ENCODE peak calls at places on chromosomes 16 and 17, in nine cellular contexts. One of them, this sample, is unnamed.

GRCh38 chr17:58575511-58575910 is 61.1 kb upstream of the MTMR4 start:
- DNase-seq in NCI-H1417: no peak
- DNase-seq in NCI-H1048: no peak
- DNase-seq in activated CD4-positive, alpha-beta T cell treated with anti-CD3 and anti-CD28 coated beads for 1 hour: no peak
- DNase-seq in T-cell: no peak
- DNase-seq in Right ventricle myocardium superior: no peak
- DNase-seq in left cardiac atrium: no peak
- DNase-seq in substantia nigra: no peak
- DNase-seq in KBM-7: no peak
- DNase-seq in this sample: no peak

GRCh38 chr17:8163978-8164814 is 1.4 kb upstream of the VAMP2 start:
- DNase-seq in KBM-7: peak; percentile 93
- DNase-seq in Right ventricle myocardium superior: peak; percentile 90
- DNase-seq in substantia nigra: peak; percentile 53
- DNase-seq in NCI-H1048: no peak
- DNase-seq in T-cell: peak; percentile 74
- DNase-seq in left cardiac atrium: peak; percentile 87
- DNase-seq in activated CD4-positive, alpha-beta T cell treated with anti-CD3 and anti-CD28 coated beads for 1 hour: no peak
- DNase-seq in NCI-H1417: peak; percentile 26
- DNase-seq in this sample: peak; percentile 91

GRCh38 chr17:80264048-80264792 is 3.6 kb downstream of the RNF213 start:
- DNase-seq in left cardiac atrium: no peak
- DNase-seq in T-cell: peak; percentile 53
- DNase-seq in Right ventricle myocardium superior: no peak
- DNase-seq in activated CD4-positive, alpha-beta T cell treated with anti-CD3 and anti-CD28 coated beads for 1 hour: no peak
- DNase-seq in KBM-7: peak; percentile 59
- DNase-seq in NCI-H1048: no peak
- DNase-seq in NCI-H1417: no peak
- DNase-seq in substantia nigra: no peak
- DNase-seq in this sample: no peak

GRCh38 chr16:50114357-50115129 is 38.6 kb upstream of the TENT4B start:
- DNase-seq in Right ventricle myocardium superior: no peak
- DNase-seq in substantia nigra: no peak
- DNase-seq in left cardiac atrium: no peak
- DNase-seq in T-cell: no peak
- DNase-seq in NCI-H1417: no peak
- DNase-seq in KBM-7: no peak
- DNase-seq in NCI-H1048: no peak
- DNase-seq in activated CD4-positive, alpha-beta T cell treated with anti-CD3 and anti-CD28 coated beads for 1 hour: no peak
- DNase-seq in this sample: no peak

GRCh38 chr17:35666967-35667552 is 64.4 kb upstream of the RASL10B start:
- DNase-seq in NCI-H1048: no peak
- DNase-seq in left cardiac atrium: no peak
- DNase-seq in substantia nigra: no peak
- DNase-seq in NCI-H1417: no peak
- DNase-seq in Right ventricle myocardium superior: no peak
- DNase-seq in T-cell: no peak
- DNase-seq in activated CD4-positive, alpha-beta T cell treated with anti-CD3 and anti-CD28 coated beads for 1 hour: no peak
- DNase-seq in KBM-7: no peak
- DNase-seq in this sample: no peak

GRCh38 chr17:47999612-48000011 is 28.7 kb downstream of the CDK5RAP3 start:
- DNase-seq in T-cell: no peak
- DNase-seq in Right ventricle myocardium superior: no peak
- DNase-seq in NCI-H1048: no peak
- DNase-seq in substantia nigra: no peak
- DNase-seq in activated CD4-positive, alpha-beta T cell treated with anti-CD3 and anti-CD28 coated beads for 1 hour: no peak
- DNase-seq in NCI-H1417: no peak
- DNase-seq in KBM-7: no peak
- DNase-seq in left cardiac atrium: no peak
- DNase-seq in this sample: no peak

GRCh38 chr16:2955779-2956565 is 8.1 kb upstream of the KREMEN2 start:
- DNase-seq in NCI-H1048: no peak
- DNase-seq in NCI-H1417: no peak
- DNase-seq in KBM-7: peak; percentile 60
- DNase-seq in substantia nigra: no peak
- DNase-seq in activated CD4-positive, alpha-beta T cell treated with anti-CD3 and anti-CD28 coated beads for 1 hour: no peak
- DNase-seq in left cardiac atrium: no peak
- DNase-seq in T-cell: no peak
- DNase-seq in Right ventricle myocardium superior: no peak
- DNase-seq in this sample: no peak

GRCh38 chr17:2084129-2084765 is 29.3 kb downstream of the HIC1 start:
- DNase-seq in KBM-7: no peak
- DNase-seq in activated CD4-positive, alpha-beta T cell treated with anti-CD3 and anti-CD28 coated beads for 1 hour: no peak
- DNase-seq in NCI-H1417: no peak
- DNase-seq in left cardiac atrium: peak; percentile 76
- DNase-seq in T-cell: no peak
- DNase-seq in Right ventricle myocardium superior: peak; percentile 77
- DNase-seq in NCI-H1048: no peak
- DNase-seq in substantia nigra: no peak
- DNase-seq in this sample: no peak

GRCh38 chr16:54503436-54503835 is 216.8 kb upstream of the IRX3 start:
- DNase-seq in Right ventricle myocardium superior: no peak
- DNase-seq in T-cell: no peak
- DNase-seq in substantia nigra: no peak
- DNase-seq in left cardiac atrium: no peak
- DNase-seq in NCI-H1048: no peak
- DNase-seq in NCI-H1417: no peak
- DNase-seq in KBM-7: no peak
- DNase-seq in activated CD4-positive, alpha-beta T cell treated with anti-CD3 and anti-CD28 coated beads for 1 hour: no peak
- DNase-seq in this sample: no peak

GRCh38 chr17:48568499-48569259 is 9.5 kb downstream of the HOXB4 start:
- DNase-seq in NCI-H1417: peak; percentile 37
- DNase-seq in left cardiac atrium: no peak
- DNase-seq in KBM-7: no peak
- DNase-seq in T-cell: no peak
- DNase-seq in NCI-H1048: no peak
- DNase-seq in substantia nigra: no peak
- DNase-seq in activated CD4-positive, alpha-beta T cell treated with anti-CD3 and anti-CD28 coated beads for 1 hour: no peak
- DNase-seq in Right ventricle myocardium superior: no peak
- DNase-seq in this sample: no peak

GRCh38 chr17:82234211-82235055 is 5.6 kb downstream of the SLC16A3 start:
- DNase-seq in NCI-H1048: no peak
- DNase-seq in left cardiac atrium: no peak
- DNase-seq in activated CD4-positive, alpha-beta T cell treated with anti-CD3 and anti-CD28 coated beads for 1 hour: no peak
- DNase-seq in T-cell: no peak
- DNase-seq in substantia nigra: no peak
- DNase-seq in Right ventricle myocardium superior: no peak
- DNase-seq in KBM-7: no peak
- DNase-seq in NCI-H1417: peak; percentile 18
- DNase-seq in this sample: peak; percentile 82

GRCh38 chr16:1308977-1309885 is at the start of gene UBE2I:
- DNase-seq in NCI-H1417: peak; percentile 99
- DNase-seq in T-cell: peak; percentile 95
- DNase-seq in KBM-7: peak; percentile 99
- DNase-seq in substantia nigra: peak; percentile 96
- DNase-seq in Right ventricle myocardium superior: peak; percentile 96
- DNase-seq in activated CD4-positive, alpha-beta T cell treated with anti-CD3 and anti-CD28 coated beads for 1 hour: peak; percentile 97
- DNase-seq in NCI-H1048: peak; percentile 61
- DNase-seq in left cardiac atrium: peak; percentile 97
- DNase-seq in this sample: peak; percentile 99

GRCh38 chr17:29376667-29377268 is 13.4 kb upstream of the TAOK1 start:
- DNase-seq in KBM-7: no peak
- DNase-seq in left cardiac atrium: peak; percentile 58
- DNase-seq in Right ventricle myocardium superior: no peak
- DNase-seq in substantia nigra: peak; percentile 90
- DNase-seq in NCI-H1417: no peak
- DNase-seq in activated CD4-positive, alpha-beta T cell treated with anti-CD3 and anti-CD28 coated beads for 1 hour: no peak
- DNase-seq in NCI-H1048: no peak
- DNase-seq in T-cell: no peak
- DNase-seq in this sample: no peak

GRCh38 chr17:46212634-46213435 is 19.6 kb upstream of the KANSL1 start:
- DNase-seq in left cardiac atrium: peak; percentile 69
- DNase-seq in substantia nigra: peak; percentile 65
- DNase-seq in NCI-H1417: peak; percentile 20
- DNase-seq in activated CD4-positive, alpha-beta T cell treated with anti-CD3 and anti-CD28 coated beads for 1 hour: peak; percentile 33
- DNase-seq in T-cell: peak; percentile 79
- DNase-seq in NCI-H1048: peak; percentile 55
- DNase-seq in KBM-7: peak; percentile 79
- DNase-seq in Right ventricle myocardium superior: no peak
- DNase-seq in this sample: no peak

GRCh38 chr16:67158637-67159600 is 790 bp downstream of the TRADD start:
- DNase-seq in substantia nigra: no peak
- DNase-seq in Right ventricle myocardium superior: peak; percentile 70
- DNase-seq in activated CD4-positive, alpha-beta T cell treated with anti-CD3 and anti-CD28 coated beads for 1 hour: peak; percentile 77
- DNase-seq in KBM-7: peak; percentile 51
- DNase-seq in NCI-H1417: no peak
- DNase-seq in left cardiac atrium: peak; percentile 74
- DNase-seq in NCI-H1048: no peak
- DNase-seq in T-cell: peak; percentile 77
- DNase-seq in this sample: peak; percentile 91

GRCh38 chr16:71722801-71723536 is 1.5 kb downstream of the PHLPP2 start:
- DNase-seq in left cardiac atrium: peak; percentile 82
- DNase-seq in T-cell: peak; percentile 33
- DNase-seq in KBM-7: peak; percentile 74
- DNase-seq in activated CD4-positive, alpha-beta T cell treated with anti-CD3 and anti-CD28 coated beads for 1 hour: peak; percentile 34
- DNase-seq in substantia nigra: peak; percentile 52
- DNase-seq in Right ventricle myocardium superior: peak; percentile 75
- DNase-seq in NCI-H1048: peak; percentile 8
- DNase-seq in NCI-H1417: peak; percentile 87
- DNase-seq in this sample: peak; percentile 89

GRCh38 chr17:42050360-42051012 is at the start of gene C17orf113:
- DNase-seq in T-cell: peak; percentile 50
- DNase-seq in NCI-H1417: peak; percentile 68
- DNase-seq in Right ventricle myocardium superior: peak; percentile 73
- DNase-seq in left cardiac atrium: peak; percentile 64
- DNase-seq in NCI-H1048: no peak
- DNase-seq in activated CD4-positive, alpha-beta T cell treated with anti-CD3 and anti-CD28 coated beads for 1 hour: peak; percentile 26
- DNase-seq in KBM-7: peak; percentile 46
- DNase-seq in substantia nigra: peak; percentile 54
- DNase-seq in this sample: peak; percentile 89

GRCh38 chr17:50464736-50465135 is 3.9 kb downstream of the CHAD start:
- DNase-seq in T-cell: no peak
- DNase-seq in activated CD4-positive, alpha-beta T cell treated with anti-CD3 and anti-CD28 coated beads for 1 hour: no peak
- DNase-seq in NCI-H1048: no peak
- DNase-seq in left cardiac atrium: no peak
- DNase-seq in KBM-7: no peak
- DNase-seq in substantia nigra: no peak
- DNase-seq in NCI-H1417: no peak
- DNase-seq in Right ventricle myocardium superior: no peak
- DNase-seq in this sample: no peak

GRCh38 chr17:42017866-42018200 is 594 bp upstream of the DNAJC7 start:
- DNase-seq in KBM-7: no peak
- DNase-seq in NCI-H1417: no peak
- DNase-seq in substantia nigra: no peak
- DNase-seq in Right ventricle myocardium superior: no peak
- DNase-seq in left cardiac atrium: no peak
- DNase-seq in activated CD4-positive, alpha-beta T cell treated with anti-CD3 and anti-CD28 coated beads for 1 hour: no peak
- DNase-seq in T-cell: no peak
- DNase-seq in NCI-H1048: no peak
- DNase-seq in this sample: no peak

GRCh38 chr16:69089091-69089912 is 16.2 kb upstream of the HAS3 start:
- DNase-seq in Right ventricle myocardium superior: no peak
- DNase-seq in left cardiac atrium: no peak
- DNase-seq in NCI-H1048: no peak
- DNase-seq in T-cell: no peak
- DNase-seq in activated CD4-positive, alpha-beta T cell treated with anti-CD3 and anti-CD28 coated beads for 1 hour: no peak
- DNase-seq in substantia nigra: no peak
- DNase-seq in NCI-H1417: no peak
- DNase-seq in KBM-7: no peak
- DNase-seq in this sample: no peak

GRCh38 chr16:56357291-56357764 is 68.0 kb downstream of the AMFR start:
- DNase-seq in KBM-7: no peak
- DNase-seq in Right ventricle myocardium superior: peak; percentile 41
- DNase-seq in NCI-H1048: no peak
- DNase-seq in NCI-H1417: no peak
- DNase-seq in substantia nigra: no peak
- DNase-seq in left cardiac atrium: peak; percentile 24
- DNase-seq in activated CD4-positive, alpha-beta T cell treated with anti-CD3 and anti-CD28 coated beads for 1 hour: peak; percentile 8
- DNase-seq in T-cell: no peak
- DNase-seq in this sample: peak; percentile 74

GRCh38 chr16:80988756-80989155 is 17.9 kb downstream of the CMC2 start:
- DNase-seq in substantia nigra: no peak
- DNase-seq in KBM-7: no peak
- DNase-seq in NCI-H1048: no peak
- DNase-seq in left cardiac atrium: no peak
- DNase-seq in activated CD4-positive, alpha-beta T cell treated with anti-CD3 and anti-CD28 coated beads for 1 hour: no peak
- DNase-seq in NCI-H1417: no peak
- DNase-seq in T-cell: no peak
- DNase-seq in Right ventricle myocardium superior: no peak
- DNase-seq in this sample: no peak

GRCh38 chr17:61279476-61280145 is 120.0 kb upstream of the TBX2 start:
- DNase-seq in activated CD4-positive, alpha-beta T cell treated with anti-CD3 and anti-CD28 coated beads for 1 hour: no peak
- DNase-seq in substantia nigra: no peak
- DNase-seq in left cardiac atrium: no peak
- DNase-seq in KBM-7: no peak
- DNase-seq in Right ventricle myocardium superior: no peak
- DNase-seq in NCI-H1048: no peak
- DNase-seq in T-cell: no peak
- DNase-seq in NCI-H1417: no peak
- DNase-seq in this sample: no peak

GRCh38 chr17:69058165-69058564 is 2.6 kb downstream of the ABCA9 start:
- DNase-seq in left cardiac atrium: no peak
- DNase-seq in KBM-7: peak; percentile 63
- DNase-seq in NCI-H1048: no peak
- DNase-seq in activated CD4-positive, alpha-beta T cell treated with anti-CD3 and anti-CD28 coated beads for 1 hour: no peak
- DNase-seq in Right ventricle myocardium superior: no peak
- DNase-seq in T-cell: no peak
- DNase-seq in substantia nigra: no peak
- DNase-seq in NCI-H1417: no peak
- DNase-seq in this sample: no peak

GRCh38 chr16:30785126-30786106 is 1.6 kb downstream of the ZNF629 start:
- DNase-seq in substantia nigra: no peak
- DNase-seq in NCI-H1048: no peak
- DNase-seq in NCI-H1417: no peak
- DNase-seq in left cardiac atrium: no peak
- DNase-seq in KBM-7: no peak
- DNase-seq in Right ventricle myocardium superior: no peak
- DNase-seq in T-cell: no peak
- DNase-seq in activated CD4-positive, alpha-beta T cell treated with anti-CD3 and anti-CD28 coated beads for 1 hour: no peak
- DNase-seq in this sample: no peak

GRCh38 chr17:59534583-59534982 is 30.8 kb upstream of the DHX40 start:
- DNase-seq in KBM-7: no peak
- DNase-seq in NCI-H1048: no peak
- DNase-seq in T-cell: no peak
- DNase-seq in NCI-H1417: no peak
- DNase-seq in left cardiac atrium: no peak
- DNase-seq in Right ventricle myocardium superior: no peak
- DNase-seq in substantia nigra: no peak
- DNase-seq in activated CD4-positive, alpha-beta T cell treated with anti-CD3 and anti-CD28 coated beads for 1 hour: no peak
- DNase-seq in this sample: no peak

GRCh38 chr17:44389281-44389680 is at the start of gene ITGA2B:
- DNase-seq in activated CD4-positive, alpha-beta T cell treated with anti-CD3 and anti-CD28 coated beads for 1 hour: no peak
- DNase-seq in Right ventricle myocardium superior: no peak
- DNase-seq in substantia nigra: no peak
- DNase-seq in KBM-7: no peak
- DNase-seq in T-cell: no peak
- DNase-seq in left cardiac atrium: no peak
- DNase-seq in NCI-H1048: no peak
- DNase-seq in NCI-H1417: no peak
- DNase-seq in this sample: peak; percentile 30

GRCh38 chr16:55515110-55515509 is 6.2 kb downstream of the LPCAT2 start:
- DNase-seq in Right ventricle myocardium superior: no peak
- DNase-seq in substantia nigra: no peak
- DNase-seq in NCI-H1048: no peak
- DNase-seq in activated CD4-positive, alpha-beta T cell treated with anti-CD3 and anti-CD28 coated beads for 1 hour: no peak
- DNase-seq in KBM-7: no peak
- DNase-seq in left cardiac atrium: no peak
- DNase-seq in T-cell: no peak
- DNase-seq in NCI-H1417: no peak
- DNase-seq in this sample: no peak

GRCh38 chr16:3101841-3102470 is 2.9 kb upstream of the ZSCAN10 start:
- DNase-seq in substantia nigra: no peak
- DNase-seq in activated CD4-positive, alpha-beta T cell treated with anti-CD3 and anti-CD28 coated beads for 1 hour: no peak
- DNase-seq in T-cell: no peak
- DNase-seq in NCI-H1048: no peak
- DNase-seq in left cardiac atrium: peak; percentile 57
- DNase-seq in KBM-7: peak; percentile 92
- DNase-seq in NCI-H1417: no peak
- DNase-seq in Right ventricle myocardium superior: peak; percentile 63
- DNase-seq in this sample: peak; percentile 61

GRCh38 chr17:74513987-74514631 is 17.2 kb downstream of the CD300LB start:
- DNase-seq in left cardiac atrium: no peak
- DNase-seq in Right ventricle myocardium superior: no peak
- DNase-seq in activated CD4-positive, alpha-beta T cell treated with anti-CD3 and anti-CD28 coated beads for 1 hour: no peak
- DNase-seq in T-cell: peak; percentile 25
- DNase-seq in substantia nigra: no peak
- DNase-seq in NCI-H1417: no peak
- DNase-seq in KBM-7: peak; percentile 56
- DNase-seq in NCI-H1048: no peak
- DNase-seq in this sample: no peak

GRCh38 chr17:50087246-50087911 is 7.8 kb upstream of the PDK2 start:
- DNase-seq in Right ventricle myocardium superior: peak; percentile 80
- DNase-seq in left cardiac atrium: peak; percentile 79
- DNase-seq in NCI-H1048: no peak
- DNase-seq in KBM-7: peak; percentile 91
- DNase-seq in T-cell: peak; percentile 64
- DNase-seq in activated CD4-positive, alpha-beta T cell treated with anti-CD3 and anti-CD28 coated beads for 1 hour: peak; percentile 66
- DNase-seq in NCI-H1417: peak; percentile 27
- DNase-seq in substantia nigra: peak; percentile 36
- DNase-seq in this sample: peak; percentile 89